ENCODE peak calls at places on chromosomes 12 and 14, in nine cellular contexts. Y, O, K, X, Z, N, L, J and T are unnamed samples. For H3K9me3, the result is how much of the 10 kb centered on the place peaks cover.

GRCh38 chr12:2997989-2998670 is 38.9 kb downstream of the TEAD4 start:
- DNase-seq in Y (no peak), J (no peak), L (no peak), X (no peak), K (no peak), Z (no peak), O (no peak), N (no peak), T (no peak)

GRCh38 chr12:113684053-113684907 is 212.6 kb upstream of the LHX5 start:
- DNase-seq in Y (no peak), J (no peak), O (no peak), N (no peak), Z (no peak), L (no peak), K (no peak), X (no peak), T (no peak)

GRCh38 chr14:93331375-93332031 is 1.3 kb downstream of the BTBD7 start:
- DNase-seq in Y (peak), J (peak), N (no peak), L (peak), X (no peak), K (peak), Z (peak), O (no peak), T (no peak)

GRCh38 chr12:122491991-122492390 is 8.7 kb downstream of the ZCCHC8 start:
- DNase-seq in N (no peak), X (no peak), Z (no peak), J (no peak), O (no peak), K (no peak), Y (no peak), L (no peak), T (no peak)

GRCh38 chr14:100867631-100868315 is 35.7 kb downstream of the RTL1 start:
- DNase-seq in N (no peak), Z (no peak), J (no peak), L (no peak), Y (peak), K (no peak), X (no peak), O (no peak), T (peak)

GRCh38 chr12:58268080-58268479 is 326.7 kb downstream of the ATP23 start:
- DNase-seq in X (no peak), K (peak), Y (no peak), L (no peak), N (no peak), Z (no peak), O (no peak), J (no peak), T (no peak)

GRCh38 chr12:65656904-65657351 is 167.4 kb upstream of the HMGA2 start:
- DNase-seq in X (peak), O (peak), Z (no peak), Y (no peak), L (no peak), K (peak), N (no peak), J (no peak), T (no peak)

GRCh38 chr12:88951860-88952483 is 371.7 kb upstream of the KITLG start:
- DNase-seq in Y (no peak), J (no peak), L (no peak), X (no peak), O (no peak), N (no peak), Z (no peak), K (peak), T (no peak)

GRCh38 chr14:72545411-72546311 is 348.2 kb downstream of the DPF3 start:
- DNase-seq in O (no peak), N (no peak), X (no peak), Y (no peak), J (no peak), Z (no peak), L (peak), K (no peak), T (no peak)

GRCh38 chr14:56199095-56199975 is 81.1 kb downstream of the PELI2 start:
- DNase-seq in L (no peak), O (no peak), Y (no peak), J (peak), Z (peak), X (peak), K (peak), N (no peak), T (peak)

GRCh38 chr14:64891839-64892375 is 12.2 kb upstream of the SPTB start:
- DNase-seq in Y (no peak), N (no peak), J (peak), L (peak), Z (peak), K (peak), O (peak), X (peak), T (no peak)

GRCh38 chr12:6697584-6698351 is 2.8 kb downstream of the PIANP start:
- DNase-seq in Y (no peak), J (peak), Z (peak), K (peak), O (peak), X (peak), N (peak), L (peak), T (no peak)

GRCh38 chr12:25785164-25785563 is 173.3 kb upstream of the RASSF8 start:
- DNase-seq in J (no peak), N (no peak), Z (no peak), X (no peak), Y (no peak), L (no peak), K (peak), O (no peak), T (no peak)

GRCh38 chr14:101927859-101928258 is 36.5 kb upstream of the DYNC1H1 start:
- DNase-seq in O (no peak), L (peak), J (peak), Y (peak), X (no peak), K (no peak), Z (peak), N (peak), T (peak)

GRCh38 chr12:89927226-89927698 is 218.6 kb upstream of the ATP2B1 start:
- DNase-seq in Z (no peak), J (no peak), X (no peak), N (no peak), O (no peak), L (no peak), Y (no peak), K (no peak), T (no peak)

GRCh38 chr12:76546889-76547288 is 12.7 kb downstream of the OSBPL8 start:
- DNase-seq in N (no peak), Z (no peak), Y (no peak), X (no peak), O (no peak), K (no peak), L (no peak), J (no peak), T (no peak)

GRCh38 chr12:6644903-6645302 is 2.3 kb downstream of the ACRBP start:
- DNase-seq in K (no peak), L (peak), X (no peak), O (no peak), Z (no peak), J (no peak), Y (peak), N (no peak), T (no peak)

GRCh38 chr14:35215110-35215872 is 76.9 kb upstream of the PSMA6 start:
- DNase-seq in X (peak), K (peak), N (no peak), O (peak), Y (no peak), L (no peak), Z (no peak), J (no peak), T (no peak)

GRCh38 chr14:42884100-42884499 is 1277.4 kb downstream of the LRFN5 start:
- DNase-seq in X (peak), Y (no peak), L (no peak), Z (no peak), N (no peak), K (no peak), O (no peak), J (no peak), T (no peak)

GRCh38 chr14:73476451-73476905 is 14.3 kb upstream of the RIOX1 start:
- DNase-seq in X (no peak), K (no peak), Z (no peak), L (no peak), O (no peak), J (no peak), N (no peak), Y (no peak), T (no peak)

GRCh38 chr12:6273931-6274687 is 36.4 kb upstream of the PLEKHG6 start:
- DNase-seq in Z (no peak), K (peak), X (no peak), L (no peak), J (no peak), N (no peak), O (no peak), Y (no peak), T (peak)

GRCh38 chr12:10673660-10674384 is at the start of gene STYK1:
- DNase-seq in J (peak), X (peak), N (peak), L (peak), K (peak), Z (peak), O (peak), Y (peak), T (peak)

GRCh38 chr14:100504372-100505078 is 82.7 kb downstream of the BEGAIN start:
- DNase-seq in O (peak), X (peak), Y (no peak), L (no peak), N (no peak), J (no peak), K (no peak), Z (no peak), T (no peak)

GRCh38 chr14:96184737-96185136 is 19.9 kb upstream of the BDKRB2 start:
- DNase-seq in O (no peak), Z (no peak), Y (no peak), L (no peak), K (no peak), X (no peak), J (no peak), N (no peak), T (no peak)

GRCh38 chr14:103623883-103624482 is 5.0 kb upstream of the KLC1 start:
- DNase-seq in N (peak), O (no peak), Y (no peak), Z (peak), X (no peak), J (no peak), K (no peak), L (no peak), T (no peak)

GRCh38 chr12:104718581-104718980 is 239.5 kb downstream of the SLC41A2 start:
- DNase-seq in K (no peak), O (no peak), L (no peak), Y (no peak), X (no peak), Z (no peak), J (no peak), N (no peak), T (no peak)

GRCh38 chr12:94286580-94287244 is 138.3 kb downstream of the PLXNC1 start:
- DNase-seq in L (no peak), O (no peak), Z (no peak), N (no peak), J (no peak), X (no peak), K (no peak), Y (no peak), T (no peak)

GRCh38 chr12:77720258-77720657 is 110.4 kb upstream of the NAV3 start:
- DNase-seq in J (no peak), X (peak), Y (no peak), K (no peak), L (no peak), N (no peak), O (no peak), Z (no peak), T (no peak)

GRCh38 chr14:26204954-26205479 is 392.8 kb downstream of the NOVA1 start:
- DNase-seq in K (peak), Z (peak), L (no peak), O (no peak), N (peak), J (peak), Y (peak), X (no peak), T (peak)

GRCh38 chr14:61026523-61026922 is 45.5 kb downstream of the SLC38A6 start:
- DNase-seq in Y (no peak), J (no peak), O (no peak), L (no peak), Z (no peak), X (no peak), K (no peak), N (no peak), T (no peak)

GRCh38 chr12:42960087-42960527 is 370.6 kb upstream of the PRICKLE1 start:
- DNase-seq in Z (no peak), O (peak), X (peak), L (no peak), J (peak), N (no peak), Y (no peak), K (peak), T (no peak)

GRCh38 chr14:102777711-102778615 is 714 bp downstream of the TRAF3 start:
- DNase-seq in N (no peak), O (no peak), L (peak), X (no peak), Y (peak), K (no peak), J (peak), Z (no peak), T (no peak)

GRCh38 chr12:69254046-69254445 is 14.7 kb downstream of the CPSF6 start:
- DNase-seq in Y (no peak), N (no peak), L (no peak), O (peak), K (peak), X (peak), Z (no peak), J (no peak), T (no peak)

GRCh38 chr12:76680940-76681339 is 83.0 kb upstream of the ZDHHC17 start:
- DNase-seq in L (no peak), N (no peak), J (no peak), K (no peak), Y (no peak), O (no peak), X (no peak), Z (no peak), T (no peak)

GRCh38 chr14:101132051-101132541 is 228.6 kb upstream of the RTL1 start:
- DNase-seq in X (no peak), L (peak), N (peak), Z (no peak), J (no peak), Y (peak), K (no peak), O (no peak), T (peak)

GRCh38 chr12:88518863-88519403 is 61.3 kb downstream of the KITLG start:
- DNase-seq in X (no peak), Z (no peak), N (no peak), J (no peak), K (no peak), L (no peak), Y (no peak), O (no peak), T (no peak)

GRCh38 chr14:49598182-49598478 is 610 bp upstream of the LRR1 start:
- DNase-seq in O (no peak), N (peak), J (no peak), Y (no peak), K (no peak), L (no peak), X (no peak), Z (no peak), T (no peak)

GRCh38 chr12:132427999-132428871 is 61.7 kb upstream of the FBRSL1 start:
- DNase-seq in O (no peak), L (no peak), J (peak), K (no peak), Z (no peak), N (peak), Y (no peak), X (peak), T (no peak)

DNA sequence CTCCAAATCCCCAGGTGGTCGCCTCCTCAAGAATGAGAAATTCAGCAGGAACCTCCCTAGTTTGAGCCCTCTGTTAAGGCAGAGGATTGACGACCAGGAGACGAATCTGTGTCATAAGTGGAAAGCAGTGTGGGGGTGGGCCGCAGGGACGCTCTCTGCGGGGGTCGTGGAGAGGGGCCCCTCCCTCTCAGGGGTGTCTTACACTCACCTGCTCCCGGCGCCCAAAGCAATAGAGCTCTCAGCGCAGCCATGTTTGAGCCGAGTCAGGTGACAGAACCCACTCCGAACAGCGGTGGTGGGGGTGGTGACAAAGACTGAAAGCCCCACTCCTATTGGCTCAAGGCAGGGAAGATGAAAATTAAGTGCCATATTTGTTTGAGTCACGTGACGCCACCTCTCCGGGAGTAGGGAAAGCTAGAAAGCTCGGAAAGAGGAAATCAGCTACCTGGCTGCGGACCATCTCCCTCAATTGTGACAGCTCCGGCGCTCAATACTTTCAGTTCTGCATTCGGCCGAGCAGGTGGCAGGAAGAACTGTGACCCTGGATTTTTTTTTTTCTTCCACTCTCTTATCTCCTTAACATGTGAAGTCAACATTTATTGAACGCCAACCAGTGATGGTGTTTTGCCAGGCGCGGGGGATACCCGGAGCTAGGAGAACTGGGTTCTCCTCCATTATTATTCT is at the start of gene ZFYVE26:
- DNase-seq in O (peak), J (peak), Y (peak), K (peak), L (peak), Z (peak), N (peak), X (peak), T (peak)
- TF ChIP-seq POLR2A in O (no peak), J (peak), Y (peak), K (peak), L (no peak), Z (peak), N (no peak), X (peak), T (no peak)

DNA sequence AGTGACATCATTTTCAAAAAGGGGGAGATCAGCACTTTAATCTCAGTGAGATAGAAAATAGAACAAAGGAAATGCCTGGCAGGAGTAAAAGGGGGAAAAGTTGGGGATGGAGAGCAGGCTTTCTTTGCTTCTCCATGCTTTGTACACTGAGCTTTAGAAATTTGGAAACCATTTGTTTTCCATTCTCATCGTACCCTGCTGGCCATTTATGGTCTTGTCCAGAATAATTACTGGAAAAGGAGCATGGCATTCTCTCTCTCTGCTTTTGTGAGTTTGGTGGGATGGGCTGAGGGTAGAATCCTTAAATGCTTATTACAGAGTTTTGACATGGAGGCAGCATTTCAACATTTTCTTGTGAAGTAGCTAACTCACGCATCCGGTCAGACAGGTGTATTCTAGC is 104.4 kb upstream of the FLRT2 start:
- DNase-seq in N (no peak), K (no peak), O (no peak), Y (no peak), Z (no peak), J (no peak), L (no peak), X (no peak), T (no peak)
- H3K9me3 ChIP-seq in N (under half), K (under half), O (under half), Y (under half), Z (under half), J (under half), L (under half), X (under half), T (under half)

GRCh38 chr14:69569859-69570258 is 4.8 kb downstream of the CCDC177 start:
- DNase-seq in K (no peak), L (no peak), Y (no peak), O (no peak), X (no peak), Z (no peak), J (no peak), N (no peak), T (no peak)
- TF ChIP-seq CTCF in K (no peak), L (no peak), Y (no peak), O (no peak), X (no peak), Z (no peak), J (no peak), N (no peak), T (no peak)

GRCh38 chr14:36477266-36477665 is 42.8 kb downstream of the NKX2-1 start:
- DNase-seq in L (no peak), K (no peak), N (no peak), Z (no peak), Y (no peak), X (no peak), J (no peak), O (no peak), T (no peak)

GRCh38 chr14:36474593-36474992 is 45.4 kb downstream of the NKX2-1 start:
- DNase-seq in K (no peak), Y (no peak), N (no peak), Z (no peak), X (no peak), L (no peak), O (no peak), J (no peak), T (no peak)

GRCh38 chr14:36467332-36467731 is 52.7 kb downstream of the NKX2-1 start:
- DNase-seq in Y (no peak), Z (no peak), K (no peak), L (no peak), N (no peak), X (no peak), J (no peak), O (no peak), T (no peak)

GRCh38 chr14:36471431-36471830 is 48.6 kb downstream of the NKX2-1 start:
- DNase-seq in Y (no peak), K (no peak), J (no peak), L (no peak), O (no peak), X (no peak), Z (no peak), N (no peak), T (no peak)
- TF ChIP-seq POLR2A in Y (no peak), K (no peak), J (no peak), L (no peak), O (no peak), X (no peak), Z (no peak), N (no peak), T (no peak)

GRCh38 chr12:56864318-56864717 is 69.9 kb downstream of the SDR9C7 start:
- DNase-seq in K (no peak), L (no peak), X (no peak), J (no peak), O (no peak), Z (no peak), N (no peak), Y (no peak), T (no peak)
- H3K9me3 ChIP-seq in K (under half), L (under half), X (half or more), J (under half), O (under half), Z (under half), N (under half), Y (under half), T (under half)

DNA sequence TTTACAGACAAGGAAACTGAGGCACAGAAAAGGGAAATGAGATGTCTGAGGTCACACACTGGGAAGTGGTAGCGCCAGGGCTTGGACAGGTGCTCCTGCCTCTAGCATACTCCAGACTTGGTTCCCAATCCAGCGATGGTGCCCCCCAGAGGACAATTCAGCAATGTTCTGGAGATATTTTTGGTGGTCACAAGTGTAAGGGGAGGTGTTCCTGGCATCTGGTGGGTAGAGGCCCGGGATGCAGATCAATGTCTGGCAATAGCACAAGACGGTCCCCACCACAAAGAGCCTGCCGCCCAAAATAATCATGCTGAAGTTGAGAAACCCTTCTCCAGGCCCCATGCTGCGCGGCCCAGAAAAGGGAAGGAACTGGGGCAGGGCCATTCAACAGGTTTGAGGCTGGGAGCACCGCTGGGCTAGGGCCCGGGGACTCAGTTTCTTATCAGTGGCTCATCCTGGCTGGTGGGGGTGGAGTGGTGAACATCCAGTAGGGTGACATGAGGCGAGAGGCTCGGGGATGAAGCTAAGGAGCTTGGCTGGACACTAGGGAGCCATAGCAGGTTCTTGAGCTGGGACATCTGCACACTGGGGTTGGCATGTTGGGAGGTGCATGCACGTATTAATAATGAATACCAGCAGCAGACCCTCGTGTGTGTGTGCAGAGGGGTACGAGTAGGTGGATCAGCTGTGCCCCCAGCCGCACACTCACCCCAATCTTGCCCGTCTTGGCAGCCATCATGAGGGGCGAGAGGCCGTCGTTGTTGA is 35.1 kb downstream of the TRPV4 start:
- DNase-seq in X (peak), O (no peak), K (peak), Z (no peak), N (no peak), Y (no peak), L (no peak), J (no peak), T (no peak)
- TF ChIP-seq CTCF in X (peak), O (peak), K (peak), Z (no peak), N (no peak), Y (no peak), L (no peak), J (no peak), T (no peak)